ENCODE peak calls at places on chromosomes 12 and 14, in four cellular contexts. S is cardiac fibroblast, Q is T47D, J is uterus. A is an unnamed sample.

GRCh38 chr12:65106948-65107347 is 14.2 kb downstream of the WIF1 start:
- DNase-seq in S (peak), Q (peak), J (no peak), A (no peak)

GRCh38 chr12:89479982-89480381 is 44.6 kb downstream of the GALNT4 start:
- DNase-seq in S (no peak), Q (no peak), J (no peak), A (no peak)

GRCh38 chr12:122216445-122216844 is 9.4 kb downstream of the DIABLO start:
- DNase-seq in S (no peak), Q (no peak), J (no peak), A (no peak)

GRCh38 chr12:54959291-54960018 is 25.1 kb downstream of the TESPA1 start:
- DNase-seq in S (peak), Q (no peak), J (no peak), A (no peak)

GRCh38 chr12:77928078-77928477 is 97.4 kb downstream of the NAV3 start:
- DNase-seq in S (no peak), Q (no peak), J (no peak), A (no peak)

GRCh38 chr14:93974833-93975232 is 1.5 kb downstream of the ASB2 start:
- DNase-seq in S (no peak), Q (no peak), J (no peak), A (no peak)

GRCh38 chr12:57119694-57120093 is 8.5 kb upstream of the STAT6 start:
- DNase-seq in S (no peak), Q (no peak), J (no peak), A (no peak)

GRCh38 chr12:57416039-57416996 is 14.5 kb downstream of the R3HDM2 start:
- DNase-seq in S (peak), Q (no peak), J (no peak), A (no peak)

GRCh38 chr14:67746927-67747326 is 45.2 kb downstream of the RDH12 start:
- DNase-seq in S (no peak), Q (no peak), J (no peak), A (no peak)

GRCh38 chr14:95739356-95739755 is 25.4 kb upstream of the TCL1A start:
- DNase-seq in S (no peak), Q (no peak), J (no peak), A (no peak)

GRCh38 chr14:99481745-99482099 is 513 bp downstream of the CCNK start:
- DNase-seq in S (peak), Q (no peak), J (no peak), A (no peak)

GRCh38 chr14:35964736-35965135 is 138.6 kb downstream of the BRMS1L start:
- DNase-seq in S (no peak), Q (no peak), J (no peak), A (no peak)

A was measured in hippocampal formation.